ENCODE peak calls at places on chromosome 6, in seven cellular contexts. E, U, X, Z, Q, V and O are unnamed samples.

GRCh38 chr6:27275025-27275956 is 27.8 kb downstream of the PRSS16 start:
- DNase-seq in Q (no peak), U (no peak), Z (no peak), V (no peak), X (no peak), E (no peak), O (no peak)

GRCh38 chr6:141326426-141326825 is 806.3 kb upstream of the GJE1 start:
- DNase-seq in Z (no peak), X (no peak), U (no peak), Q (peak; percentile 8), V (no peak), E (peak; percentile 94), O (no peak)

GRCh38 chr6:164663634-164664033 is 645.8 kb downstream of the C6orf118 start:
- DNase-seq in X (no peak), E (no peak), V (no peak), U (no peak), Q (no peak), Z (no peak), O (no peak)

GRCh38 chr6:111572216-111572706 is 33.4 kb downstream of the TRAF3IP2 start:
- DNase-seq in Z (no peak), E (no peak), V (no peak), X (no peak), Q (no peak), U (no peak), O (no peak)

GRCh38 chr6:110317646-110318045 is 40.5 kb downstream of the METTL24 start:
- DNase-seq in U (no peak), X (no peak), E (no peak), Z (no peak), V (no peak), Q (no peak), O (no peak)

GRCh38 chr6:47057830-47058540 is 15.9 kb upstream of the ADGRF1 start:
- DNase-seq in X (no peak), U (no peak), Q (no peak), V (no peak), Z (no peak), E (no peak), O (no peak)

GRCh38 chr6:150857062-150857905 is 8.2 kb upstream of the MTHFD1L start:
- DNase-seq in Z (no peak), Q (no peak), X (no peak), U (no peak), V (no peak), E (peak; percentile 99), O (peak; percentile 32)

GRCh38 chr6:90434096-90434495 is 137.5 kb upstream of the BACH2 start:
- DNase-seq in U (no peak), E (no peak), X (no peak), Z (no peak), V (no peak), Q (no peak), O (no peak)

GRCh38 chr6:129269076-129269475 is 386.1 kb downstream of the LAMA2 start:
- DNase-seq in Q (no peak), E (no peak), U (no peak), X (no peak), V (no peak), Z (no peak), O (no peak)

GRCh38 chr6:143049611-143050010 is 11.1 kb upstream of the AIG1 start:
- DNase-seq in Q (no peak), E (no peak), Z (no peak), V (no peak), X (no peak), U (no peak), O (no peak)

GRCh38 chr6:162177733-162178132 is 549.8 kb downstream of the PRKN start:
- DNase-seq in Q (no peak), V (no peak), X (no peak), E (no peak), U (peak; percentile 36), Z (no peak), O (no peak)

GRCh38 chr6:21870071-21870729 is 276.6 kb downstream of the SOX4 start:
- DNase-seq in E (no peak), X (no peak), V (no peak), Z (no peak), U (no peak), Q (no peak), O (no peak)

GRCh38 chr6:125546827-125547226 is 202.6 kb upstream of the HEY2 start:
- DNase-seq in Z (no peak), Q (no peak), X (no peak), V (no peak), E (no peak), U (no peak), O (no peak)

GRCh38 chr6:98146656-98147055 is 687.7 kb upstream of the POU3F2 start:
- DNase-seq in V (no peak), E (no peak), U (no peak), Q (no peak), Z (no peak), X (no peak), O (no peak)

GRCh38 chr6:14924126-14925024 is 321.5 kb upstream of the JARID2 start:
- DNase-seq in U (no peak), Z (no peak), E (peak; percentile 23), V (no peak), X (no peak), Q (no peak), O (no peak)

GRCh38 chr6:14925627-14926026 is 320.2 kb upstream of the JARID2 start:
- DNase-seq in X (no peak), Z (no peak), V (no peak), Q (no peak), U (no peak), E (peak; percentile 27), O (no peak)

GRCh38 chr6:14930366-14930989 is 315.4 kb upstream of the JARID2 start:
- DNase-seq in X (peak; percentile 55), Q (no peak), Z (no peak), E (no peak), V (no peak), U (no peak), O (no peak)

GRCh38 chr6:14925025-14925595 is 320.8 kb upstream of the JARID2 start:
- DNase-seq in Z (no peak), V (no peak), U (no peak), E (no peak), Q (no peak), X (no peak), O (no peak)

DNA sequence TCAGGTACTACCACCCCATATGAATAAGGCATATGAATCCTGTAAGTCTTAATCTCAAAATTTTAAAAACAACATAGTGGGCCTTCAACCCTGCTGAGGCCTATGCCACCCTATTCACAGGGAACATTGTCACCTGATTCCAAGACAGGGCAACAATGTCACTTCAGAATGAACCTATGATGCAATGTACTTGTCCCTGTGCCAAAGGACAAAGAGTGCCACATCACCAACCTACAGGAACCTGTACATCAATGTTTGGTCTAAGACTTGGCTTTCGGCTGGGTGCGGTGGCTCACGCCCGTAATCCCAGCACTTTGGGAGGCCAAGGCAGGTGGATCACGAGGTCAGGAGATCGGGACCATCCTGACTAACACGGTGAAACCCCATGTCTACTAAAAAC is 318.5 kb upstream of the JARID2 start:
- DNase-seq in U (no peak), E (no peak), Q (no peak), V (no peak), X (peak; percentile 45), Z (no peak), O (no peak)
- H3K4me3 ChIP-seq in U (no peak overlapping the region), E (no peak overlapping the region), Q (no peak overlapping the region), V (no peak overlapping the region), X (no peak overlapping the region), Z (no peak overlapping the region), O (no peak overlapping the region)

DNA sequence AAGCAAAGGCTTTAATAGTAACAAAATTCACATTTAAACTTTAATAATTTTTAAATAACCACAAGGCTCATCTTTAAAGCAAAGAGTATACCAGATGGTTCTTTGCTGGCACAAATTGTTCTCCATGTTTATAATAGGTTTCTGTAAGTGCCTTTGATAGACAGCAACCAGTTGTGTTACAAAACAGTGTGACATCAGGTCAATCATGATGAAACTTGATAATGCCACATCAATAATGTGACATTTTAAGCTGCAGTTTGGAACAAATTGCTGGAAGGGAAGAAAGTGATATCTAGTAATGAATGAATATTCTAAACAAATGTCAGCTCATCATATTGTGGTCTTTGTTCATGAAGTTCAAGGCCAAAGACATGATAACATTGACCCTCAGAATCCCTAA is 87.5 kb upstream of the MEI4 start:
- DNase-seq in Z (no peak), X (no peak), U (no peak), Q (no peak), E (no peak), V (no peak), O (no peak)
- H3K27ac ChIP-seq in Z (no peak overlapping the region), X (no peak overlapping the region), U (no peak overlapping the region), Q (no peak overlapping the region), E (no peak overlapping the region), V (no peak overlapping the region), O (no peak overlapping the region)

GRCh38 chr6:170093276-170093657 is 197.6 kb downstream of the DLL1 start:
- DNase-seq in X (peak; percentile 14), Q (no peak), U (no peak), V (peak; percentile 9), E (no peak), Z (no peak), O (no peak)

GRCh38 chr6:170091000-170091638 is 199.8 kb downstream of the DLL1 start:
- DNase-seq in U (peak; percentile 1), X (peak; percentile 21), E (no peak), Q (no peak), V (peak; percentile 6), Z (no peak), O (no peak)

GRCh38 chr6:170091639-170092579 is 199.0 kb downstream of the DLL1 start:
- DNase-seq in U (peak; percentile 2), V (peak; percentile 9), Z (no peak), X (peak; percentile 14), Q (no peak), E (no peak), O (no peak)

GRCh38 chr6:170093658-170094596 is 197.0 kb downstream of the DLL1 start:
- DNase-seq in E (no peak), V (peak; percentile 11), U (no peak), Q (no peak), Z (no peak), X (peak; percentile 25), O (no peak)

DNA sequence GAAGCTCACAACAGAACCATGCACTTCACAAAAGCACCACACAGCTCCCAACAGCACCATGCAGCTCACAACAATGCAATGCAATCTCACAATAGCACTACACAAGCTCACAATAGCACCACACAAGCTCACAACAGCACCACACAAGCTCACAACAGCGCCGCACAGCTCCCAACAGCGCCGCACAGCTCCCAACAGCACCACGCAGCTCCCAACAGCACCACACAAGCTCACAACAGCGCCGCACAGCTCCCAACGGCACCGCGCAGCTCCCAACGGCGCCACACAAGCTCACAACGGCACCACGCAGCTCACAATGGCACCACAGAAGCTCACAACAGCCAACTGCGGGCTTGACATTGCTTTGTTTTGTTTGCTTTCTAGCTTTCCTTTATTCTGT is 198.1 kb downstream of the DLL1 start:
- DNase-seq in V (no peak), Q (no peak), Z (no peak), X (no peak), E (no peak), U (no peak), O (no peak)
- H3K9me3 ChIP-seq in V (no peaks in the 10 kb centered on the region), Q (no peaks in the 10 kb centered on the region), Z (no peaks in the 10 kb centered on the region), X (no peaks in the 10 kb centered on the region), E (peaks cover 93% of the 10 kb centered on the region), U (no peaks in the 10 kb centered on the region), O (no peaks in the 10 kb centered on the region)

DNA sequence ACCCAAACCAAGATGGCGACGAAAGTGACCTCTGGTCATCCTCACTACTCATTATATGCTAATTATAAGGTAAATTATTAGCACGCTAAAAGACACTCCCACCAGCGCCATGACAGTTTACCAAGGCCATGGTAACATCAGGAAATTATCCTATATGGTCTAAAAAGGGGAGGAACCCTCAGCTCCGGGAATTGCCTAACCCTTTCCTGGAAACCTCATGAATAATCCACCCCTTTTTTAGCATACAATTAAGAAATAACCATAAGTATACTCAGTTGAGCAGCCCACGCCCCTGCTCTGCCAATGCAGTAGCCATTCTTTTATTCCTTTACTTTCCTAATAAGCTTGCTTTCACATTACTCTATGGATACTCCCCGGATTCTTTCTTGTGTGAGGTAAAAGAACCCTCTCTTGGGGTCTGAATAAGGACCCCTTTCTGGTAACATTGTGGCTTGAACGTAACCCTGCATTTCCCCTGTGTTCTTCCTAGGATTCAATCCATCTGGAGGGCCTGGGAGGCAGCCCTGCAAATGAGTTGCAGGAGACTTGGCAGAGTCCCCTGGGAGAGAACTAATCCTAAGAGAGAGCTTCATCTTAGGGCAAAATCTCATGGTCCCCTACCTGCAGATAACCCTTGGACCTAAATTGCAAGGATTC is 225.6 kb upstream of the JARID2 start:
- DNase-seq in Z (no peak), X (no peak), U (no peak), Q (no peak), V (no peak), E (no peak), O (no peak)
- H3K4me3 ChIP-seq in Z (no peak overlapping the region), X (no peak overlapping the region), U (no peak overlapping the region), Q (no peak overlapping the region), V (no peak overlapping the region), E (no peak overlapping the region), O (no peak overlapping the region)